ENCODE peak calls at places on chromosomes 5 and 9, in five cellular contexts. E is pancreas, B is endothelial cell of umbilical vein, S is Peyer's patch, U is choroid plexus epithelial cell. X is an unnamed sample.

GRCh38 chr5:83473344-83474169 is 2.0 kb downstream of the VCAN start:
- DNase-seq in E (peak; percentile 75), B (peak; percentile 87), S (peak; percentile 67), U (peak; percentile 99), X (peak; percentile 89)

GRCh38 chr5:71882826-71883744 is 164.0 kb downstream of the CARTPT start:
- DNase-seq in E (no peak), B (no peak), S (no peak), U (no peak), X (peak; percentile 32)

GRCh38 chr9:132008184-132008781 is 71.4 kb downstream of the MED27 start:
- DNase-seq in E (no peak), B (no peak), S (no peak), U (peak; percentile 33), X (no peak)

GRCh38 chr9:108836771-108837170 is 19.0 kb downstream of the ACTL7B start:
- DNase-seq in E (no peak), B (no peak), S (no peak), U (no peak), X (no peak)

GRCh38 chr5:139210585-139210984 is 12.4 kb upstream of the SIL1 start:
- DNase-seq in E (peak; percentile 26), B (no peak), S (no peak), U (no peak), X (no peak)

GRCh38 chr5:58406394-58406793 is 53.5 kb downstream of the PLK2 start:
- DNase-seq in E (no peak), B (no peak), S (no peak), U (no peak), X (no peak)

GRCh38 chr5:9546973-9547947 is 1.4 kb upstream of the SEMA5A start:
- DNase-seq in E (peak; percentile 39), B (peak; percentile 53), S (peak; percentile 60), U (peak; percentile 74), X (no peak)

GRCh38 chr5:139061274-139061673 is 136.9 kb downstream of the SIL1 start:
- DNase-seq in E (peak; percentile 47), B (peak; percentile 48), S (no peak), U (peak; percentile 72), X (peak; percentile 49)

GRCh38 chr5:90866333-90866732 is 307.7 kb downstream of the ADGRV1 start:
- DNase-seq in E (no peak), B (peak; percentile 71), S (no peak), U (peak; percentile 62), X (no peak)

GRCh38 chr5:90888511-90889324 is 330.1 kb downstream of the ADGRV1 start:
- DNase-seq in E (no peak), B (peak; percentile 98), S (no peak), U (peak; percentile 66), X (no peak)

GRCh38 chr9:114156658-114157421 is 1.5 kb downstream of the COL27A1 start:
- DNase-seq in E (peak; percentile 51), B (peak; percentile 50), S (no peak), U (peak; percentile 78), X (peak; percentile 62)

GRCh38 chr9:114155263-114155966 is at the start of gene COL27A1:
- DNase-seq in E (peak; percentile 86), B (peak; percentile 81), S (peak; percentile 84), U (peak; percentile 74), X (peak; percentile 85)

GRCh38 chr9:114156311-114156657 is 947 bp downstream of the COL27A1 start:
- DNase-seq in E (no peak), B (no peak), S (no peak), U (no peak), X (no peak)

GRCh38 chr9:114154597-114155102 is 687 bp upstream of the COL27A1 start:
- DNase-seq in E (no peak), B (peak; percentile 26), S (no peak), U (no peak), X (no peak)

DNA sequence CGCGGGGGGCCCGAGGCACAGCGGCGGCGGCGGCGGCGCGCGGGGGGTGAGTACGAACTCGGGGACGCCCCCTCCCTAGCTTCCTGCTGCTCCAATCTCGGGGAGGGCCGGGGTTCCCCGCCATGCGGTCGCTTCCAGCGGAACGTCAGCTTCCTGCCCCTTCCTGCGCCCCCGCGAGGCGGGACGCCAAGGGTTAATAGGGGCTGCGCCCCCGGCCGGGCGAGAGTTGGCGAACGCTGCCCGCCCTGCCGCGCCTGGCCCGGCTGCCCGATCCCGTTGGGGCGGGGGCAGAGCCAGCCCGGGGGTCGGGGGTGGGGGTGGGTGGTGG is 594 bp downstream of the COL27A1 start:
- DNase-seq in E (no peak), B (no peak), S (no peak), U (no peak), X (no peak)
- TF ChIP-seq CTCF in E (no peak), B (no peak), S (no peak), U (no peak), X (no peak)

DNA sequence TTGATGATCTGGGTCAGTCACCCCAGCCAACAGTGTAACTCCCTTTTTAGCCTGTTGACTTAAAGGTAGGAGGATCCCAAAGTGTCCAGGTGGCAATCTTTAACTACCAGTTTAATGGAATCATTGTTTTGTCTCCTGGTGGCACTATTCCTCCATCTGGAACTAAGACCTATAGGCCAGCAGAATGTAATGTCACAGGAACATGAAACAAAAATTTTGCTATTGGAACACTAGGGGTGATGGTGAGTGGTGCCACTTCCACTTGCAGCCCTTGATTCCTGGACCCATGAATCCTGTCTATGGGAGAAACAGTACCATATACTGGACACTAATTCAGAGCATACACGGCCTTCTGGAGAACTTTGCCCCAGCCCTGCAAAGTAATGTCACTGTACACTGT is 219.5 kb upstream of the RASA1 start:
- DNase-seq in E (no peak), B (no peak), S (no peak), U (no peak), X (no peak)
- TF ChIP-seq CTCF in E (no peak), B (no peak), S (no peak), U (no peak), X (no peak)

GRCh38 chr9:97923529-97924108 is 1.3 kb upstream of the TRMO start:
- DNase-seq in E (peak; percentile 80), B (peak; percentile 86), S (peak; percentile 60), U (peak; percentile 86), X (peak; percentile 73)

GRCh38 chr9:97918641-97919040 is 3.7 kb downstream of the TRMO start:
- DNase-seq in E (no peak), B (no peak), S (no peak), U (no peak), X (no peak)

GRCh38 chr9:97921959-97922905 is at the start of gene TRMO:
- DNase-seq in E (peak; percentile 98), B (peak; percentile 98), S (peak; percentile 99), U (peak; percentile 99), X (peak; percentile 97)

GRCh38 chr9:97924386-97924785 is 2.1 kb upstream of the TRMO start:
- DNase-seq in E (no peak), B (no peak), S (no peak), U (no peak), X (no peak)

DNA sequence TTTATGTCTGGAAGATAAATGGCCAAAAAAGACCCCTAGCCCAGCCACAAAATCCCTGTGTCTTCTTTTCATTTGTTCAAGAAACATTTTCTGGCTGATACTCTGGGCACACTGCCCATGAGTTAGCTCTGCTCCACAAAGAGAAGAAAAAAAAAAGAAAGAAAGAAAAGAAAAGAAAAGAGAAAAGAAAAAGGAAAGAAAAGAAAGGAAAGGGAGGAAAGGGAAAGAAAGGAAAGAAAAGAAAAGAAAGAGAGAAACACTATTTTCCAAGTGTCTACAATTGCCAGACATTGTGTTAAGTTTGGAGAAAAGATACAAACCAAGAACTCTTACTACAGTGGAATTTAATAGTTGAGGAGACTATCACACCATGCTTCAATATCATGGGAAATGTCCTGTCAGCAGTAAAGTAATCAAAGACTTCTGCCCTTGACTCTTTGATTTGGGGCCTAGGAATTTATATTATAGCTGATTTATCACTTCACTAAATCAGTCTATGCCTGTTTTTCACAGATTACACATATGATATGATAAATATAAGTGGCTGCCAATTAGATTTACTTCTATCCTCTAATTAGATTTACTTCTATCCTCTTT is 3.0 kb downstream of the TRMO start:
- DNase-seq in E (no peak), B (no peak), S (no peak), U (no peak), X (no peak)
- TF ChIP-seq CTCF in E (no peak), B (no peak), S (no peak), U (no peak), X (no peak)

DNA sequence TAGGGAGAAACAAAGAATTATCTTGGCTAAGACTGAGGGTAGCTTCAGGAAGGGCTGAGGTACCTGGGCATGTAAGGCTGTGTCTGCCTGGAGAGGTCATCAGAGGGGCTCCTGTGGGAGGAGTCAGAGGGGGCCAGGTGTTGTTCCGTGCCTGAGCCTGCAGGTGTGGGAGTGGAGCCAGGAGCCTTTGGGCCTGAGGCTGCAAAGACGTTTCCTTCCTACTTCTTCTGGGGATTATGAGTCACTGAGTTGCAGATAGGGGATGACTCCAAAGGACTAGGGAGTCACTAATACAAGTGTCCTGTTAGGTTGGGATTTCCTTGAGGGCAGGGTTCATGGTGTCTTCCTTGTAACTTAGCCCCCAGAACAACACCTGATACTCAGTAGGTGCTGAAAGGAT is 391.1 kb downstream of the ARHGEF28 start:
- DNase-seq in E (no peak), B (no peak), S (no peak), U (no peak), X (no peak)
- TF ChIP-seq CTCF in E (no peak), B (no peak), S (no peak), U (no peak), X (no peak)

DNA sequence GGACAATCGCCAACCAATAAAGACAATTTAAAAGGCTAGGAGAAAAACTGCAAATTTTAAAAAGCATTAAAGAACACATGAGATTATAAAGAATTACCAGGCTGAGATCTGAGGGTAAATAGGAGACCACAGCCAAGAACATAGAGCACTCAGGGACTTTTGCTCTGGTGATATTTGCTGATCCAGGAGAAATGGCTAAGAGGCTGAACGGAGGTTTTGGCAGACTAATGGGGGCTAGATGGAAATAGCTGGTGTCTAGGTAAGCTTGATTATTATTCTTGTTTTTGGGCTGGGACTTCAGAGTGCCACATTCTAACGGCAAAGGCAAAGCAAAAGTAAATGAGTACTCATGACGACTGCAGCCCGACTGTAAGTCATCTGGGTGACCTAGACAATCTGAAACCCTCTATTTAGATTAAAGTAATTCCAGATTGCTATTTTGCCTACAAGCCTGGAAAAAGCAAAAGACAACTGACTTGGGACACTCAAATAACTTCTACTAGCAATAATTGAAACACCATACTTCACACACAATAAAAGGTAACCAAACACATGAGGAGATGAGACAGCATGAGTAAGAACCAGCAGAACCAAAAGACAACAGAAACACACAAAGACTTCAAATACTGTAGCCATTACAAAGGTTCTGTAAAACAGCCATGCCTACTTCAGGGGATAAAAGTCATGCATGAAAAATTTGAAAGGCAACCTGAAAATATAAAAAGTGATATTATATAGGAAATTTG is 68.8 kb downstream of the JAKMIP2 start:
- DNase-seq in E (no peak), B (no peak), S (no peak), U (no peak), X (no peak)
- TF ChIP-seq CTCF in E (no peak), B (no peak), S (no peak), U (no peak), X (no peak)

DNA sequence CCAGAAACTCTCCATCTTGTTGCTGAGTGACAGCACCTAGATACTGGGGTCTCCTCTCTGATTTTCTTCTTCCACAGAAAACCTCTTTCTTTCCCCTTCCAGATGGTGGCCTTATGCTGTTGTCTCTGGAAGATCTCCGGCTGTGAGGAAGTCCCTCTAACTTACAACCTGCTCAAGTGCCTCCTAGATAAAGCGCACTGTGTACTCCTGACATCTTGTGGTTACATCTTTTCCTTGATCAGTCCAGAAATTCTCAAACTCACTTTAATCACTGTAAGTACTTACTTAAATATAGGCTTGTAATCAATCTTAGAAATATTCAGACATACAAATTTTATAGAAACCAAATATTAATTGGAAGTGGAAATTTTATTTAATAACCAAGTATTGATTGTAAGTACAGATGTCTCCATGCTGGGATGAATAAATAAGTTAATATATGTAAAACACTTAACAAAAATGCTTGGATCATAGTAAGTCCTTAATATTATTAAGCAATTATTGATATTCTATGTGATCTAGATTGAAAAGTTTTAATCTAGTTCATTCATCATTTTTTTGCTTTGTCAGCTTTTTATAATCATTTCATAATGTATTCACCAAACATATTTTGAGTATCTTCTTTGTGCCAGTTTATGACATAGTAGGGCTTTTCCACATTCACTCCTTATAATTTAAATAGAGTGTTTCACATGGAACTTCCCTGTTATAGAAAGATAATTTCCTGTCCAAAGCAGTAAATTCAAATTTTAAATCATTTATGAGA is 1381.4 kb upstream of the CDH6 start:
- DNase-seq in E (no peak), B (no peak), S (no peak), U (no peak), X (no peak)
- TF ChIP-seq CTCF in E (no peak), B (no peak), S (no peak), U (no peak), X (no peak)

X was measured in left ventricle myocardium inferior.